ENCODE peak calls at places on chromosome 16, in nine cellular contexts. I is CD4-positive, alpha-beta T cell; C is T follicular helper cell; H is Ammon's horn; V is stimulated activated CD8-positive, alpha-beta memory T cell treated with anti-CD3 and anti-CD28 coated beads, Interleukin-15, amount 100 ng/mL, for 48 hours; B is WTC11; D is G401; Q is activated naive CD8-positive, alpha-beta T cell treated with anti-CD3 and anti-CD28 coated beads for 36 hours; X is IMR-90. T is an unnamed sample.

GRCh38 chr16:72357860-72358259 is 185.9 kb upstream of the PMFBP1 start:
- DNase-seq in I (no peak), C (no peak), H (no peak), V (no peak), B (no peak), D (no peak), Q (no peak), X (peak), T (no peak)

GRCh38 chr16:88357306-88358032 is 25.3 kb upstream of the ZNF469 start:
- DNase-seq in I (no peak), C (no peak), H (no peak), V (no peak), B (no peak), D (no peak), Q (no peak), X (no peak), T (no peak)

GRCh38 chr16:64077242-64077641 is 1044.6 kb downstream of the CDH11 start:
- DNase-seq in I (no peak), C (no peak), H (no peak), V (no peak), B (no peak), D (no peak), Q (no peak), X (no peak), T (no peak)

GRCh38 chr16:23943604-23944003 is 107.8 kb downstream of the PRKCB start:
- DNase-seq in I (no peak), C (no peak), H (no peak), V (no peak), B (no peak), D (no peak), Q (no peak), X (no peak), T (no peak)

GRCh38 chr16:22948058-22948602 is 134.2 kb downstream of the HS3ST2 start:
- DNase-seq in I (no peak), C (no peak), H (no peak), V (no peak), B (peak), D (peak), Q (no peak), X (no peak), T (no peak)

GRCh38 chr16:11396241-11397048 is 51.2 kb downstream of the RMI2 start:
- DNase-seq in I (peak), C (peak), H (peak), V (peak), B (peak), D (peak), Q (peak), X (peak), T (peak)

GRCh38 chr16:27676807-27677206 is 126.9 kb downstream of the KATNIP start:
- DNase-seq in I (no peak), C (no peak), H (no peak), V (no peak), B (no peak), D (no peak), Q (no peak), X (peak), T (no peak)

GRCh38 chr16:67560827-67561342 is 1.4 kb upstream of the CTCF start:
- DNase-seq in I (no peak), C (no peak), H (no peak), V (no peak), B (no peak), D (no peak), Q (no peak), X (no peak), T (no peak)

GRCh38 chr16:20763461-20764232 is at the start of gene ACSM3:
- DNase-seq in I (peak), C (peak), H (peak), V (no peak), B (peak), D (peak), Q (peak), X (peak), T (peak)

GRCh38 chr16:68406458-68407041 is 41.8 kb downstream of the SMPD3 start:
- DNase-seq in I (no peak), C (no peak), H (peak), V (no peak), B (no peak), D (no peak), Q (no peak), X (peak), T (no peak)

GRCh38 chr16:68086336-68086821 is 1.2 kb downstream of the NFATC3 start:
- DNase-seq in I (no peak), C (no peak), H (no peak), V (no peak), B (no peak), D (peak), Q (no peak), X (peak), T (no peak)

GRCh38 chr16:83552193-83552592 is 255.6 kb upstream of the HSBP1 start:
- DNase-seq in I (no peak), C (no peak), H (no peak), V (no peak), B (no peak), D (no peak), Q (no peak), X (peak), T (no peak)

GRCh38 chr16:85055503-85056210 is 28.1 kb downstream of the KIAA0513 start:
- DNase-seq in I (peak), C (peak), H (peak), V (peak), B (no peak), D (no peak), Q (peak), X (peak), T (peak)

GRCh38 chr16:74249281-74249680 is 47.3 kb upstream of the PSMD7 start:
- DNase-seq in I (no peak), C (no peak), H (no peak), V (no peak), B (no peak), D (no peak), Q (no peak), X (no peak), T (no peak)

GRCh38 chr16:27618611-27619380 is 68.9 kb downstream of the KATNIP start:
- DNase-seq in I (no peak), C (no peak), H (no peak), V (no peak), B (no peak), D (no peak), Q (no peak), X (no peak), T (no peak)

GRCh38 chr16:48558269-48558915 is 51.6 kb downstream of the N4BP1 start:
- DNase-seq in I (no peak), C (no peak), H (peak), V (no peak), B (no peak), D (no peak), Q (no peak), X (peak), T (no peak)

GRCh38 chr16:7437843-7438242 is 105.2 kb downstream of the RBFOX1 start:
- DNase-seq in I (no peak), C (no peak), H (no peak), V (no peak), B (no peak), D (no peak), Q (no peak), X (no peak), T (no peak)

GRCh38 chr16:85124636-85125346 is 12.5 kb upstream of the CIBAR2 start:
- DNase-seq in I (no peak), C (no peak), H (no peak), V (no peak), B (no peak), D (no peak), Q (no peak), X (no peak), T (no peak)

GRCh38 chr16:80718480-80719220 is 85.7 kb downstream of the CDYL2 start:
- DNase-seq in I (no peak), C (no peak), H (no peak), V (no peak), B (peak), D (peak), Q (no peak), X (peak), T (no peak)

GRCh38 chr16:57191056-57191536 is 5.0 kb downstream of the RSPRY1 start:
- DNase-seq in I (no peak), C (no peak), H (no peak), V (no peak), B (no peak), D (no peak), Q (no peak), X (peak), T (no peak)

GRCh38 chr16:28935924-28936783 is 4.4 kb downstream of the CD19 start:
- DNase-seq in I (peak), C (peak), H (peak), V (peak), B (peak), D (peak), Q (peak), X (peak), T (peak)

GRCh38 chr16:28924399-28924761 is 658 bp downstream of the RABEP2 start:
- DNase-seq in I (no peak), C (no peak), H (no peak), V (no peak), B (no peak), D (no peak), Q (no peak), X (no peak), T (no peak)

GRCh38 chr16:57004387-57005250 is 15.3 kb downstream of the NLRC5 start:
- DNase-seq in I (no peak), C (no peak), H (no peak), V (no peak), B (no peak), D (no peak), Q (no peak), X (no peak), T (no peak)

GRCh38 chr16:15777533-15778203 is 79.2 kb downstream of the MYH11 start:
- DNase-seq in I (no peak), C (no peak), H (peak), V (no peak), B (peak), D (peak), Q (no peak), X (peak), T (no peak)

GRCh38 chr16:31064882-31065461 is 9.1 kb downstream of the ZNF668 start:
- DNase-seq in I (no peak), C (no peak), H (no peak), V (no peak), B (no peak), D (no peak), Q (no peak), X (peak), T (no peak)

GRCh38 chr16:78251115-78251514 is 151.7 kb downstream of the WWOX start:
- DNase-seq in I (no peak), C (no peak), H (no peak), V (no peak), B (no peak), D (no peak), Q (no peak), X (no peak), T (no peak)

GRCh38 chr16:57091990-57092785 is at the start of gene CPNE2:
- DNase-seq in I (no peak), C (no peak), H (peak), V (no peak), B (peak), D (peak), Q (peak), X (peak), T (no peak)

GRCh38 chr16:8594149-8594666 is 3.9 kb upstream of the TMEM114 start:
- DNase-seq in I (no peak), C (no peak), H (no peak), V (no peak), B (no peak), D (no peak), Q (no peak), X (no peak), T (no peak)

GRCh38 chr16:12120331-12120981 is 143.9 kb downstream of the SNX29 start:
- DNase-seq in I (no peak), C (no peak), H (no peak), V (no peak), B (no peak), D (no peak), Q (no peak), X (peak), T (no peak)

GRCh38 chr16:57224651-57225335 is 20.3 kb upstream of the ARL2BP start:
- DNase-seq in I (no peak), C (no peak), H (no peak), V (no peak), B (no peak), D (no peak), Q (no peak), X (no peak), T (no peak)

T was measured in T-helper 22 cell.